ENCODE peak calls at places on chromosomes 6 and 20, in eight cellular contexts. One of them, this sample, is unnamed.
A peak's percentile ranks its signal among the peaks of the same experiment; 100 is the strongest.

GRCh38 chr6:10951675-10952282 is 64.9 kb downstream of the SYCP2L start:
- DNase-seq in hepatocyte: peak; percentile 62
- DNase-seq in BE2C: no peak
- DNase-seq in MCF 10A: peak; percentile 63
- DNase-seq in GM12878: no peak
- DNase-seq in prostate gland: no peak
- DNase-seq in B cell: no peak
- DNase-seq in fibroblast of pulmonary artery: peak; percentile 78
- DNase-seq in this sample: no peak

GRCh38 chr6:153058291-153058690 is 55.8 kb upstream of the MTRF1L start:
- DNase-seq in hepatocyte: no peak
- DNase-seq in BE2C: no peak
- DNase-seq in MCF 10A: no peak
- DNase-seq in GM12878: no peak
- DNase-seq in prostate gland: no peak
- DNase-seq in B cell: no peak
- DNase-seq in fibroblast of pulmonary artery: peak; percentile 21
- DNase-seq in this sample: no peak

GRCh38 chr6:32133786-32134185 is 3.7 kb upstream of the FKBPL start:
- DNase-seq in hepatocyte: no peak
- DNase-seq in BE2C: no peak
- DNase-seq in MCF 10A: no peak
- DNase-seq in GM12878: no peak
- DNase-seq in prostate gland: no peak
- DNase-seq in B cell: no peak
- DNase-seq in fibroblast of pulmonary artery: no peak
- DNase-seq in this sample: no peak

GRCh38 chr6:73363537-73363875 is 1.0 kb downstream of the KHDC3L start:
- DNase-seq in hepatocyte: no peak
- DNase-seq in BE2C: no peak
- DNase-seq in MCF 10A: no peak
- DNase-seq in GM12878: no peak
- DNase-seq in prostate gland: no peak
- DNase-seq in B cell: no peak
- DNase-seq in fibroblast of pulmonary artery: no peak
- DNase-seq in this sample: no peak

GRCh38 chr20:33119725-33120720 is 40.6 kb downstream of the BPIFB4 start:
- DNase-seq in hepatocyte: no peak
- DNase-seq in BE2C: no peak
- DNase-seq in MCF 10A: no peak
- DNase-seq in GM12878: peak; percentile 67
- DNase-seq in prostate gland: no peak
- DNase-seq in B cell: no peak
- DNase-seq in fibroblast of pulmonary artery: no peak
- DNase-seq in this sample: no peak

GRCh38 chr20:58048096-58048702 is 180.3 kb downstream of the ANKRD60 start:
- DNase-seq in hepatocyte: peak; percentile 75
- DNase-seq in BE2C: peak; percentile 68
- DNase-seq in MCF 10A: peak; percentile 61
- DNase-seq in GM12878: no peak
- DNase-seq in prostate gland: peak; percentile 53
- DNase-seq in B cell: no peak
- DNase-seq in fibroblast of pulmonary artery: peak; percentile 44
- DNase-seq in this sample: no peak

GRCh38 chr6:106470811-106471210 is 110.3 kb downstream of the CRYBG1 start:
- DNase-seq in hepatocyte: no peak
- DNase-seq in BE2C: no peak
- DNase-seq in MCF 10A: no peak
- DNase-seq in GM12878: no peak
- DNase-seq in prostate gland: no peak
- DNase-seq in B cell: no peak
- DNase-seq in fibroblast of pulmonary artery: no peak
- DNase-seq in this sample: no peak

GRCh38 chr6:37622639-37623038 is 75.0 kb downstream of the MDGA1 start:
- DNase-seq in hepatocyte: no peak
- DNase-seq in BE2C: no peak
- DNase-seq in MCF 10A: no peak
- DNase-seq in GM12878: no peak
- DNase-seq in prostate gland: no peak
- DNase-seq in B cell: peak; percentile 64
- DNase-seq in fibroblast of pulmonary artery: no peak
- DNase-seq in this sample: no peak

GRCh38 chr20:19888269-19888669 is 128.9 kb upstream of the NAA20 start:
- DNase-seq in hepatocyte: no peak
- DNase-seq in BE2C: no peak
- DNase-seq in MCF 10A: peak; percentile 13
- DNase-seq in GM12878: no peak
- DNase-seq in prostate gland: peak; percentile 32
- DNase-seq in B cell: no peak
- DNase-seq in fibroblast of pulmonary artery: peak; percentile 18
- DNase-seq in this sample: no peak

DNA sequence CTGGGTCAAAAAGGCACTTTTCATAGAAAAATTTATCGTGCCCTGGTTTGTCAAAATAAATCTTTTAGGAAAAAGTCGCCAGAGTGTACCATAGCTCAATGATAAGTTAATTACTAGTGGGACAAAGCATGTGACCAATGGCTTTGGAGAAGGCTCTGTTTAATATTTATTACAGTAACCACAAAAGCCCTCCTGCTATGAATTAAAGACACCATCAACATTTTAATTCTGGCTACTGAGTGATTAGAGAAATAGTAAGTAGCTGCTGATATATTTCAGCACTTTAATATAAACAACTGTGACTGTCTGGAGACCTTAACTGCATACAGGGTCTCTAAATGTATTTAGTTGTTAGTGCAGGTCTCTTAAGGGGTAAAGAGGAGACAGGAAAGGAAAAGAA is 38.3 kb downstream of the KIF13A start:
- DNase-seq in hepatocyte: no peak
- DNase-seq in BE2C: no peak
- DNase-seq in MCF 10A: no peak
- DNase-seq in GM12878: no peak
- DNase-seq in prostate gland: no peak
- DNase-seq in B cell: no peak
- DNase-seq in fibroblast of pulmonary artery: no peak
- DNase-seq in this sample: no peak
- TF ChIP-seq CTCF in hepatocyte: no peak
- TF ChIP-seq CTCF in BE2C: no peak
- TF ChIP-seq CTCF in MCF 10A: no peak
- TF ChIP-seq CTCF in GM12878: no peak
- TF ChIP-seq CTCF in prostate gland: no peak
- TF ChIP-seq CTCF in B cell: no peak
- TF ChIP-seq CTCF in fibroblast of pulmonary artery: no peak
- TF ChIP-seq CTCF in this sample: no peak

GRCh38 chr6:9851541-9852380 is 563.1 kb downstream of the TFAP2A start:
- DNase-seq in hepatocyte: peak; percentile 14
- DNase-seq in BE2C: no peak
- DNase-seq in MCF 10A: peak; percentile 85
- DNase-seq in GM12878: no peak
- DNase-seq in prostate gland: peak; percentile 5
- DNase-seq in B cell: no peak
- DNase-seq in fibroblast of pulmonary artery: peak; percentile 22
- DNase-seq in this sample: no peak
- TF ChIP-seq CTCF in hepatocyte: no peak
- TF ChIP-seq CTCF in BE2C: no peak
- TF ChIP-seq CTCF in MCF 10A: peak; percentile 41
- TF ChIP-seq CTCF in GM12878: no peak
- TF ChIP-seq CTCF in prostate gland: no peak
- TF ChIP-seq CTCF in B cell: no peak
- TF ChIP-seq CTCF in fibroblast of pulmonary artery: peak; percentile 5
- TF ChIP-seq CTCF in this sample: peak; percentile 8

DNA sequence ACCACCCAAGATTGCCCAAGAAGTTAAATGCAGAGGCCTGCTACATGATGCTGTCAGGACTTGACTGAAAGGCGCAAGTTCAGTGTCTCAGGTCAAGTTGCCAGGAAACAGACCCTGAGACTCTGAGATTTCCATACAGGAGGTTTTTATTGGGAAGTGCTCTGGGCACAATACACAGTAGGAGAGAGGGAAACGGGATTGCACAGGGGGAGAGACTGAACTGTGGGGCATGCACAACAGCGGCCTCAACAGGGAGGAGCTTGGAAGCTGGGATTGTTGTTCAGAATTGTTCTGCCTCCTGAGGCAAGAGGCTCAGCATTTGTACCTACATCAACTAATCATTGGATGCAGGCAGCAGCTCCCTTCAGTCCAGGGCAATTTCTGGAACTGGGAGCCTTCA is 6.7 kb downstream of the STX11 start:
- DNase-seq in hepatocyte: no peak
- DNase-seq in BE2C: no peak
- DNase-seq in MCF 10A: no peak
- DNase-seq in GM12878: no peak
- DNase-seq in prostate gland: no peak
- DNase-seq in B cell: no peak
- DNase-seq in fibroblast of pulmonary artery: no peak
- DNase-seq in this sample: no peak
- TF ChIP-seq CTCF in hepatocyte: no peak
- TF ChIP-seq CTCF in BE2C: no peak
- TF ChIP-seq CTCF in MCF 10A: no peak
- TF ChIP-seq CTCF in GM12878: no peak
- TF ChIP-seq CTCF in prostate gland: no peak
- TF ChIP-seq CTCF in B cell: no peak
- TF ChIP-seq CTCF in fibroblast of pulmonary artery: no peak
- TF ChIP-seq CTCF in this sample: no peak

GRCh38 chr20:49823152-49823847 is 10.7 kb downstream of the SLC9A8 start:
- DNase-seq in hepatocyte: no peak
- DNase-seq in BE2C: no peak
- DNase-seq in MCF 10A: no peak
- DNase-seq in GM12878: peak; percentile 66
- DNase-seq in prostate gland: no peak
- DNase-seq in B cell: no peak
- DNase-seq in fibroblast of pulmonary artery: no peak
- DNase-seq in this sample: no peak

GRCh38 chr20:49824206-49824605 is 11.6 kb downstream of the SLC9A8 start:
- DNase-seq in hepatocyte: no peak
- DNase-seq in BE2C: no peak
- DNase-seq in MCF 10A: no peak
- DNase-seq in GM12878: no peak
- DNase-seq in prostate gland: no peak
- DNase-seq in B cell: no peak
- DNase-seq in fibroblast of pulmonary artery: no peak
- DNase-seq in this sample: no peak

GRCh38 chr20:49821381-49821780 is 8.8 kb downstream of the SLC9A8 start:
- DNase-seq in hepatocyte: no peak
- DNase-seq in BE2C: no peak
- DNase-seq in MCF 10A: no peak
- DNase-seq in GM12878: no peak
- DNase-seq in prostate gland: no peak
- DNase-seq in B cell: no peak
- DNase-seq in fibroblast of pulmonary artery: no peak
- DNase-seq in this sample: no peak

GRCh38 chr20:49819702-49820101 is 7.1 kb downstream of the SLC9A8 start:
- DNase-seq in hepatocyte: no peak
- DNase-seq in BE2C: no peak
- DNase-seq in MCF 10A: no peak
- DNase-seq in GM12878: no peak
- DNase-seq in prostate gland: no peak
- DNase-seq in B cell: no peak
- DNase-seq in fibroblast of pulmonary artery: no peak
- DNase-seq in this sample: no peak

DNA sequence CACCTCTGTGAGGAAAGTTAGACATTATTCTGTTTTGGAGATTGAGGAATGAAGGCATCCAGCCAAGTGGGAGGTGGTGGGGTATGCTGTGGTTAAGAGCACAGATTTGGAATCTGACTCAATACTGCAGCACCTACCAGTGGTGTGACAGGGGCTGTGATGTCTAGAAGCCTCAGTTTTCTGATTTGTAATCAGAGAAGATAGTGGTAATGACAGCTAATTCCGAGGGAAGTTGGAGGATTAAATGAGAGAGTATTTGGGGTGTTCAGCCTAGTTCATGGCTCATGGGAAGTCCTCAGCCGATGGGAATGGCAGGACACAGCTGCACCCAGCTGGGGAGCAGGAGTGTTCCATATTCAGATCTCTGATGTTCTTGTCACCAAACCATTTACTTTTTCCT is 9.2 kb downstream of the SLC9A8 start:
- DNase-seq in hepatocyte: no peak
- DNase-seq in BE2C: no peak
- DNase-seq in MCF 10A: peak; percentile 59
- DNase-seq in GM12878: no peak
- DNase-seq in prostate gland: no peak
- DNase-seq in B cell: no peak
- DNase-seq in fibroblast of pulmonary artery: peak; percentile 77
- DNase-seq in this sample: no peak
- TF ChIP-seq CTCF in hepatocyte: no peak
- TF ChIP-seq CTCF in BE2C: no peak
- TF ChIP-seq CTCF in MCF 10A: no peak
- TF ChIP-seq CTCF in GM12878: peak; percentile 55
- TF ChIP-seq CTCF in prostate gland: no peak
- TF ChIP-seq CTCF in B cell: no peak
- TF ChIP-seq CTCF in fibroblast of pulmonary artery: peak; percentile 68
- TF ChIP-seq CTCF in this sample: peak; percentile 10

GRCh38 chr6:133809406-133809805 is 79.5 kb upstream of the TCF21 start:
- DNase-seq in hepatocyte: no peak
- DNase-seq in BE2C: no peak
- DNase-seq in MCF 10A: no peak
- DNase-seq in GM12878: no peak
- DNase-seq in prostate gland: no peak
- DNase-seq in B cell: no peak
- DNase-seq in fibroblast of pulmonary artery: peak; percentile 80
- DNase-seq in this sample: no peak
- TF ChIP-seq CTCF in hepatocyte: no peak
- TF ChIP-seq CTCF in BE2C: no peak
- TF ChIP-seq CTCF in MCF 10A: no peak
- TF ChIP-seq CTCF in GM12878: no peak
- TF ChIP-seq CTCF in prostate gland: no peak
- TF ChIP-seq CTCF in B cell: no peak
- TF ChIP-seq CTCF in fibroblast of pulmonary artery: no peak
- TF ChIP-seq CTCF in this sample: no peak

DNA sequence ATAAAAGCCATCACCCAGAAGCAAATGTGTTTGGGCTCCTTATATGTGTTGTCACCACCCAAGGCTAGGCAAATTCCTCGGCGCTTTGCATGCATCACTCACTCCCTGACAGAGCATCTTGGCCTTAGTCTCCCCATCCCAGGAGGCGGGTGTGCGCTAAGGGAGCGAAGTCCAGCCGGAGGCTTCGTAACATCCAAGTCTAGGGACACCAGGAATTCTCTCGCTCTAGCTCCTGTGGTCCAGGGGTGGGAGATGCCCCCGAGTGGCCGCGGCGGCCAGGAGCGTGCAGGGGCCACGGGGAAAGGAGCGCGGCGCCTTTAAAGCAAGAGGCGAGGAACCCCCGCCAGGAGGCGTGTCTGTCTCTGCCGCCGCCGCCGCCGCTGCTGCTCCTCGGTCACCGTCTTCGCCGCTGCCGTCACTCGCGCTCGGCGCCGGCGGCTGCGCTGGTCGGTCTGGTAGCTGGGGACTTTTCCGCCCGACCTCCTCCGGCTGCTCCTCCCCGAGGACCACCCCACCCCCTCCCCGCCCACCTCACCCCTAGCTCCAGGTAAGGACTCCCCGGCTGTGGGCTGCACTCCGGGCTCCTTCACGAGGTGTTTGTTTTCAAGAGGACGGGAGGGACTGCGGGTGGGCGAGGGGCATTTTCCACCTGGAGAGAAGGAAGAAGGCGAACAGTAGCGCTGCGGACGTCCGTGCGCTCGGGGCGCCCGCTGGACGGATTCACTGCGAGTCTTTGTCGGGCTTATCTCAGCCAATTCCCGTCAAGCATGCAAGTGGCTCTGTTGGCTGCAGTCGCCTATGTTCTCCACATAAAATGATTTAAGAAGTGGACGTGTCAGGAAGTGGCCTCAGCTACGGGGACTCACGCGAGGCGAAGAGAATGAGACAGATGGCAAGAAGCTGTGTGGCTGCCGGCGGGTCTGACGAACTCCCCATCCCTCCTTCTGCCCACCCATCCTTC is at the start of gene GRIK2:
- DNase-seq in hepatocyte: peak; percentile 75
- DNase-seq in BE2C: peak; percentile 82
- DNase-seq in MCF 10A: peak; percentile 59
- DNase-seq in GM12878: no peak
- DNase-seq in prostate gland: peak; percentile 42
- DNase-seq in B cell: no peak
- DNase-seq in fibroblast of pulmonary artery: peak; percentile 33
- DNase-seq in this sample: no peak
- TF ChIP-seq CTCF in hepatocyte: peak; percentile 38
- TF ChIP-seq CTCF in BE2C: peak; percentile 38
- TF ChIP-seq CTCF in MCF 10A: peak; percentile 49
- TF ChIP-seq CTCF in GM12878: no peak
- TF ChIP-seq CTCF in prostate gland: peak; percentile 56
- TF ChIP-seq CTCF in B cell: no peak
- TF ChIP-seq CTCF in fibroblast of pulmonary artery: peak; percentile 7
- TF ChIP-seq CTCF in this sample: no peak

This sample was measured in esophagus squamous epithelium.